ENCODE peak calls at places on chromosomes 2 and 18, in four cellular contexts. V is HCT116, Q is sigmoid colon, G is tibial artery. I is an unnamed sample. For H3K4me1 and H3K9me3, the result is how much of the 10 kb centered on the place peaks cover.

GRCh38 chr2:112779598-112779997 is 4.7 kb downstream of the IL1A start:
- DNase-seq in G (no peak), Q (no peak), V (no peak), I (no peak)

GRCh38 chr18:54444309-54444914 is 86.7 kb downstream of the C18orf54 start:
- DNase-seq in Q (no peak), V (peak), G (no peak), I (peak)

GRCh38 chr2:105261061-105261460 is 19.5 kb downstream of the GPR45 start:
- DNase-seq in V (no peak), G (no peak), Q (peak), I (no peak)

GRCh38 chr2:205654878-205655601 is 27.3 kb upstream of the NRP2 start:
- DNase-seq in V (no peak), G (no peak), Q (no peak), I (no peak)

GRCh38 chr2:238505119-238505891 is 78.6 kb downstream of the ASB1 start:
- DNase-seq in Q (peak), G (no peak), V (no peak), I (no peak)

GRCh38 chr2:28201711-28202180 is 190.9 kb upstream of the FOSL2 start:
- DNase-seq in V (no peak), G (peak), Q (peak), I (no peak)

GRCh38 chr2:100124746-100125145 is 17.6 kb downstream of the AFF3 start:
- DNase-seq in G (no peak), Q (no peak), V (no peak), I (no peak)

GRCh38 chr2:100887713-100888112 is 67.8 kb downstream of the NPAS2 start:
- DNase-seq in Q (peak), V (no peak), G (no peak), I (no peak)

GRCh38 chr2:37667704-37668103 is 3.7 kb downstream of the CDC42EP3 start:
- DNase-seq in V (no peak), G (no peak), Q (no peak), I (no peak)

GRCh38 chr2:37670378-37671012 is 947 bp downstream of the CDC42EP3 start:
- DNase-seq in Q (peak), V (no peak), G (no peak), I (peak)

GRCh38 chr2:37671816-37672103 is 318 bp upstream of the CDC42EP3 start:
- DNase-seq in G (peak), V (no peak), Q (peak), I (no peak)

GRCh38 chr2:37671013-37671815 is at the start of gene CDC42EP3:
- DNase-seq in Q (peak), G (peak), V (no peak), I (peak)

GRCh38 chr2:37669500-37669899 is 1.9 kb downstream of the CDC42EP3 start:
- DNase-seq in V (no peak), G (no peak), Q (no peak), I (no peak)
- H3K4me1 ChIP-seq in V (under half), G (half or more), Q (under half), I (under half)

DNA sequence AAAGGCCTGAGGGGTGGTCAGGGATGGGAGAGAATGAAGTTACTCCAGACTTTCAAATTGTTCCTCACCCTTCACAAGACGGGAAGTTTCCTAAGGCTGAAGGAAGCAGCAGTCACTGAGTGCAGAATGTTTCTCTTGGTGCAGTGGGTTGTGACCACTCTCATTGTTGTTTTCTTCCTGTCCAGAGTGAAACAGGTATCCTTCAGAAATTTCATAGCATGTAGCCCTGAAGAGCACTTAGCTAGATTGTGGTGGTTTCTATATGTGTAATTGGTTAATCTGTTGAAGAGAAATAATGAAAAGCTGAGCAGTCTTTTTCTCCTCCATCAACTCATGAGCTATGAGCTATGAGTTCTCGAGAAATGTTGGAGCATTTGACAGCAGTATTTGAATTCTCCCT is 96.8 kb downstream of the GPD2 start:
- DNase-seq in G (no peak), Q (no peak), V (no peak), I (no peak)
- H3K27ac ChIP-seq in G (no peak), Q (no peak), V (no peak), I (no peak)

DNA sequence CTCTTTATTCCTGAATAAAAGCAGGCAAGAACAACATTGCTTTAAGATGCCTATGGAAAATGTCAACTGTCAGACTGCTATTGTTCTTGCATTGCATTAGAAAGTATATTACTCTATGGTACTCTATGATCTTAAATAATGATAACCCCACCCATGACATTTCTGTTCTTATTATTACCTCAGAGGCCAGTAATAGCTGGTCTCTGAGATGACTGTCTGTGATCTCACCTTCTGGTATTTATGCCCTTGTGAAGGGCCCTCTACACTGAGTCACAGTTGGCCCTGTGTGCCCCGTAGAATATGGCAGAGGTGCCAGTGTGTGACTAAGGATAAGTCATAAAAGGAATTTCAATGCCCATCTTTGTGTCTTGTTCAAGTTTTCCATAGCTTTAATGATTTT is 61.0 kb downstream of the SPP2 start:
- DNase-seq in G (no peak), V (peak), Q (no peak), I (no peak)
- H3K9me3 ChIP-seq in G (under half), V (under half), Q (under half), I (under half)

DNA sequence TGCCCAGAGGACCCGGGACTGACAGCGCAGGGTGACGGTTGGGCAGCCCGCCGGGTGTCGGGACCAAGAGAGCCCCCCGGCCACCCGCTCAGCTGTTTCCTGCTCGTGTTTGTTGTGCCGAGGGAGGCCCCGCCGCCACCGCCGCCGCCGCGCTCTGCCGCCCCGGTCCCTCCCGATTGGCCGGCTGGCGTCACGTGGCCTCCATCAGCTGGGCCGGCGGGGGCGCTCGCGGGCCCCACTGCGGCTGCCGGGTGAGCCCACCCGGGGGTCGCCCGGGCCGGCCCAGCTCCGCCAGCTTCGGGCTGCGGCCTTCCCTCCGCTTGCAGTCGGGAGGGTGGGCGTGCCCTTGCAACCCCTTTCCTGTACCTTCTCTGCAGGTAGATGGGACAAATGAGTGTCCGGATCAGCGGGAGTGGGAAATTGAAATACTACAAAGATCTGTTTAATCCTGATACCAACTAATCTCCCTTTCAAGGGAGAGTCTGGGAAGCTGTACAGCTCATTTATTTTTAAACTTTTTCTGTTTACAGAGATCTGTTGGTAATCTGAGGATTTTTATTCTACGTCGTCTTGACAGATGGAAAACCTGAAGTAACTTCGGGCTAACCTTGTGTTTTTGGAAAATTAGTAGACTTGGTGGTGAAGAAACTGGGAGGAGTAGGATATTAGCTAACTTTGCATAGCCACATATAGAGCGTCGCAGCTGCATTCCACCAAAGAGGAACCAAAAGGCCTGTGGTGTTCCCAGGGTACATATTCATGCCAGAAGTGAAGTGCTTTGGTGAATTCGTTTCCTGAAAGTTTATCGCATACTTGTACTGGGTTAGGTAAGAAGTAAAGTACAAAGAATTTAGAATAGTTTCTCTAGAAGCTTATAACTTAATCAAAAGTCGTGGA is 1.2 kb downstream of the YPEL5 start:
- DNase-seq in Q (peak), V (no peak), G (peak), I (peak)
- H3K4me1 ChIP-seq in Q (under half), V (under half), G (half or more), I (under half)

DNA sequence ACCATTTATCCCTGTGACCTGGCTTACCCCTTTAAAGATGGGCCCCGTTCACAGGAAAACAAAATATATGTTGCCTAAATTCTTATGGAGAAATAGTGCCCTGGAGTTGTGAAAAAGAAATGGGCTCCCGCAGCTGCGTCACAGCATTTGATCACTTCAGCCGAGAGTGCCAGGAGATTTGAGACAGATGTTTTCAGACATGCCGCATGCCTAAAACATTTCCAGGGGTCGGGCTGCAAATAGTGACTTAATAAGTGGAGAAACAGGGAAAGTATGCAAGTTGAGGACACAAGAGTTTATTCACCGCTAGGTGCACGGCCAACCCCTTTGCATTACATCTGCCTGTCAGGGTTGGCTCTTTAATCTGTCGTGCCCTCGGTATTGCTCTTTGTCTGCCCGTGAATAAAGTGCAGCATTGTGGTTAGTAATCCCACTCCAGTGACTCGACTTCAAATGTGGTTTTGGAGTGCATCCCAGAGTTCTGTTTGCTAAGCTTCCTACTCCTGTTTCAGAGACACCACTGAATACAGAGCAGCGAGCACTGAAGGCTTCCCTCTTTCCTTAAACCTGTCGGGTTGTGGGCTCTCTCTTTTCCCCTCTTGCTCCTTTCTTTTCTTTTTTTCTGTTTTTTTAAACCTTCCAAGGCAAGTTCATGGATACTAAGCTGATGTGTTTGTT is 187.5 kb downstream of the LTBP1 start:
- DNase-seq in G (peak), V (peak), Q (peak), I (peak)
- H3K27ac ChIP-seq in G (peak), V (no peak), Q (peak), I (peak)

I was measured in right cardiac atrium.